ENCODE peak calls at places on chromosome 18, in nine cellular contexts. R is BE2C, V is pancreas, P is GM12865, Q is GM13976, H is cardiac fibroblast, D is GM06990, O is neural crest cell, T is foreskin keratinocyte. C is an unnamed sample.

GRCh38 chr18:59022167-59022945 is 117.3 kb upstream of the SEC11C start:
- DNase-seq in R (peak; percentile 51), V (no peak), P (no peak), Q (no peak), H (peak; percentile 76), D (no peak), O (no peak), T (no peak), C (peak; percentile 44)

GRCh38 chr18:811192-812122 is 585 bp downstream of the YES1 start:
- DNase-seq in R (no peak), V (peak; percentile 83), P (peak; percentile 13), Q (no peak), H (peak; percentile 27), D (no peak), O (no peak), T (peak; percentile 10), C (no peak)

GRCh38 chr18:26813043-26813442 is 52.5 kb downstream of the AQP4 start:
- DNase-seq in R (peak; percentile 39), V (no peak), P (peak; percentile 48), Q (peak; percentile 22), H (peak; percentile 2), D (peak; percentile 16), O (no peak), T (peak; percentile 18), C (peak; percentile 30)

GRCh38 chr18:46445914-46446313 is 211.1 kb downstream of the LOXHD1 start:
- DNase-seq in R (no peak), V (no peak), P (no peak), Q (no peak), H (no peak), D (no peak), O (no peak), T (no peak), C (no peak)

GRCh38 chr18:57845468-57846103 is 42.5 kb upstream of the ATP8B1 start:
- DNase-seq in R (no peak), V (no peak), P (no peak), Q (no peak), H (peak; percentile 41), D (no peak), O (no peak), T (no peak), C (no peak)

GRCh38 chr18:36195427-36196122 is 8.3 kb downstream of the MOCOS start:
- DNase-seq in R (no peak), V (no peak), P (no peak), Q (no peak), H (peak; percentile 37), D (no peak), O (no peak), T (no peak), C (no peak)

GRCh38 chr18:65753520-65753919 is 2.7 kb downstream of the CDH7 start:
- DNase-seq in R (peak; percentile 64), V (no peak), P (peak; percentile 3), Q (peak; percentile 26), H (no peak), D (no peak), O (peak; percentile 43), T (no peak), C (peak; percentile 3)

GRCh38 chr18:58013241-58014211 is 30.5 kb upstream of the NEDD4L start:
- DNase-seq in R (no peak), V (no peak), P (no peak), Q (no peak), H (no peak), D (no peak), O (no peak), T (peak; percentile 67), C (peak; percentile 25)

GRCh38 chr18:80252136-80252535 is 4.8 kb upstream of the PARD6G start:
- DNase-seq in R (no peak), V (no peak), P (no peak), Q (no peak), H (no peak), D (no peak), O (no peak), T (no peak), C (no peak)

GRCh38 chr18:57762686-57763085 is 40.4 kb downstream of the ATP8B1 start:
- DNase-seq in R (no peak), V (no peak), P (no peak), Q (no peak), H (no peak), D (no peak), O (no peak), T (no peak), C (no peak)

GRCh38 chr18:56516769-56517168 is 121.6 kb downstream of the TXNL1 start:
- DNase-seq in R (no peak), V (no peak), P (no peak), Q (no peak), H (no peak), D (no peak), O (no peak), T (no peak), C (no peak)

GRCh38 chr18:55031576-55031975 is 72.3 kb upstream of the CCDC68 start:
- DNase-seq in R (no peak), V (no peak), P (no peak), Q (no peak), H (no peak), D (no peak), O (no peak), T (no peak), C (no peak)

GRCh38 chr18:50870138-50870845 is 8.6 kb upstream of the ME2 start:
- DNase-seq in R (no peak), V (no peak), P (no peak), Q (no peak), H (peak; percentile 39), D (no peak), O (no peak), T (peak; percentile 90), C (peak; percentile 66)

GRCh38 chr18:50869150-50869549 is 9.8 kb upstream of the ME2 start:
- DNase-seq in R (no peak), V (no peak), P (no peak), Q (no peak), H (no peak), D (no peak), O (no peak), T (no peak), C (no peak)

GRCh38 chr18:50862401-50862800 is 16.5 kb upstream of the ME2 start:
- DNase-seq in R (no peak), V (no peak), P (no peak), Q (no peak), H (no peak), D (no peak), O (no peak), T (no peak), C (no peak)

GRCh38 chr18:50863840-50864239 is 15.1 kb upstream of the ME2 start:
- DNase-seq in R (no peak), V (no peak), P (no peak), Q (no peak), H (no peak), D (no peak), O (no peak), T (no peak), C (no peak)

DNA sequence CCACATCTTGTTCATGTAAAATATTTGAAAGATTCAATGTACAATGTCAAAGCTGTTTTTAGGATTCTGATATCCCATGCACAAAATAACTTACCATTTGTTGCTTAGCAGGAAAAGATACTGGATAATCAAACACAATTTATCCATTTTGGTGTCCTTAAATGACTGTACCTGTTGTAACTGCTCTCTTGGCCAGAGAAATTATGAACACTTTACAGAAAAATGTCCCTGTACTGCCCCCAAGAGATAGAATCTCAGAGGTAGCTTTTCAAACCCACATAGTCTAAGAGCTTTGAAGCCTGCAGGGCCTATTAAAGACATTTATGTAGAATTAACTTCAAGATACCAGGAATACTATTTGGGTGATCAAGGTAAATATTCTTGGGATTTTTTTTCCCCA is 12.2 kb upstream of the ME2 start:
- DNase-seq in R (no peak), V (no peak), P (peak; percentile 29), Q (peak; percentile 44), H (peak; percentile 40), D (no peak), O (no peak), T (no peak), C (no peak)
- TF ChIP-seq CTCF in R (no peak), V (no peak), P (no peak), Q (peak; percentile 9), H (peak; percentile 8), D (peak; percentile 33), O (no peak), T (peak; percentile 56), C (peak; percentile 53)

GRCh38 chr18:21051615-21052014 is 60.0 kb downstream of the ROCK1 start:
- DNase-seq in R (no peak), V (no peak), P (no peak), Q (no peak), H (peak; percentile 4), D (no peak), O (no peak), T (no peak), C (no peak)

GRCh38 chr18:21054252-21054821 is 57.3 kb downstream of the ROCK1 start:
- DNase-seq in R (no peak), V (no peak), P (no peak), Q (no peak), H (no peak), D (no peak), O (no peak), T (no peak), C (no peak)

GRCh38 chr18:21049306-21049705 is 62.3 kb downstream of the ROCK1 start:
- DNase-seq in R (no peak), V (no peak), P (no peak), Q (no peak), H (peak; percentile 6), D (no peak), O (no peak), T (no peak), C (no peak)

GRCh38 chr18:21053127-21053526 is 58.5 kb downstream of the ROCK1 start:
- DNase-seq in R (no peak), V (no peak), P (no peak), Q (no peak), H (peak; percentile 78), D (no peak), O (no peak), T (peak; percentile 87), C (peak; percentile 50)

DNA sequence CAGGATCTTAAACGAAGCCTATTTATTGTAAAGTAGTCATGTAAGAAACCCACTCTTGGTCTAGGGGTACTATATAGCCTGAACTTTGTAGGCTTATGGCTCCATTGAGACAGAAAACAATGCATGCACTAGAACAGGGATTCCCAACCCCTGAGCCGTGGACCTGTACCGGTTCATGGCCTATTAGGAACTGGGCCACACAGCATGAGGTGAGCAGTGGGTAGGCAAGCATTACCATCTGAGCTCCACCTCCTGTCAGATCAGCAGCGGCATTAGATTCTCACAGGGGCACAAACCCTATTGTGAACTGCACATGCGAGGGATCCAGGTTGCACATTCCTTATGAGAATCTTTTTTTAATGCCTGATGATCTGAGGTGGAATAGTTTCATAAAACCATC is 59.2 kb downstream of the ROCK1 start:
- DNase-seq in R (no peak), V (no peak), P (no peak), Q (no peak), H (no peak), D (no peak), O (no peak), T (no peak), C (no peak)
- TF ChIP-seq CTCF in R (no peak), V (no peak), P (no peak), Q (no peak), H (no peak), D (no peak), O (no peak), T (no peak), C (no peak)

GRCh38 chr18:44973282-44973681 is 292.6 kb downstream of the SETBP1 start:
- DNase-seq in R (no peak), V (no peak), P (peak; percentile 46), Q (no peak), H (peak; percentile 29), D (no peak), O (no peak), T (no peak), C (no peak)
- TF ChIP-seq CTCF in R (no peak), V (no peak), P (no peak), Q (no peak), H (no peak), D (peak; percentile 44), O (no peak), T (peak; percentile 49), C (peak; percentile 33)

GRCh38 chr18:9612215-9612830 is 2.0 kb downstream of the PPP4R1 start:
- DNase-seq in R (peak; percentile 14), V (no peak), P (peak; percentile 70), Q (peak; percentile 37), H (peak; percentile 69), D (no peak), O (no peak), T (no peak), C (no peak)
- TF ChIP-seq CTCF in R (peak; percentile 72), V (peak; percentile 20), P (peak; percentile 66), Q (peak; percentile 41), H (peak; percentile 73), D (peak; percentile 70), O (peak; percentile 70), T (peak; percentile 88), C (peak; percentile 82)